ENCODE peak calls at places on chromosomes 11 and 22, in five cellular contexts. B, U, E, X and K are unnamed samples. For H3K27me3, the result is how much of the 10 kb centered on the place peaks cover.

GRCh38 chr11:116661056-116661455 is 111.7 kb downstream of the BUD13 start:
- DNase-seq in B (no peak), U (no peak), E (no peak), X (no peak), K (no peak)

GRCh38 chr22:22941831-22942510 is 54.4 kb downstream of the IGLL5 start:
- DNase-seq in B (peak), U (peak), E (no peak), X (peak), K (peak)

GRCh38 chr11:84247931-84248330 is 961.8 kb upstream of the CCDC90B start:
- DNase-seq in B (no peak), U (no peak), E (no peak), X (no peak), K (peak)

GRCh38 chr22:23552573-23552972 is 27.5 kb downstream of the IGLL1 start:
- DNase-seq in B (no peak), U (no peak), E (no peak), X (no peak), K (no peak)

GRCh38 chr11:61896665-61897386 is 5.5 kb upstream of the FADS3 start:
- DNase-seq in B (no peak), U (no peak), E (no peak), X (no peak), K (no peak)

GRCh38 chr11:121864660-121865059 is 251.4 kb downstream of the BLID start:
- DNase-seq in B (no peak), U (no peak), E (no peak), X (no peak), K (no peak)

GRCh38 chr22:30922151-30922611 is 46.4 kb downstream of the MORC2 start:
- DNase-seq in B (no peak), U (peak), E (peak), X (peak), K (peak)

GRCh38 chr11:26490546-26490945 is 81.5 kb downstream of the MUC15 start:
- DNase-seq in B (no peak), U (no peak), E (no peak), X (no peak), K (no peak)

GRCh38 chr22:24550028-24550901 is 4.7 kb downstream of the GUCD1 start:
- DNase-seq in B (no peak), U (no peak), E (peak), X (no peak), K (no peak)

GRCh38 chr11:67345949-67346819 is 7.2 kb downstream of the POLD4 start:
- DNase-seq in B (no peak), U (no peak), E (peak), X (no peak), K (no peak)

GRCh38 chr11:45852018-45852711 is 4.9 kb downstream of the CRY2 start:
- DNase-seq in B (no peak), U (peak), E (no peak), X (no peak), K (no peak)

GRCh38 chr11:16863382-16863781 is 124.9 kb downstream of the C11orf58 start:
- DNase-seq in B (no peak), U (peak), E (no peak), X (no peak), K (no peak)

GRCh38 chr11:57477507-57478189 is 17.3 kb downstream of the RTN4RL2 start:
- DNase-seq in B (no peak), U (no peak), E (peak), X (no peak), K (no peak)

GRCh38 chr11:122267602-122268001 is 151.6 kb upstream of the BLID start:
- DNase-seq in B (no peak), U (no peak), E (no peak), X (no peak), K (peak)

GRCh38 chr11:76750067-76750466 is 33.1 kb upstream of the TSKU start:
- DNase-seq in B (no peak), U (no peak), E (no peak), X (no peak), K (no peak)

DNA sequence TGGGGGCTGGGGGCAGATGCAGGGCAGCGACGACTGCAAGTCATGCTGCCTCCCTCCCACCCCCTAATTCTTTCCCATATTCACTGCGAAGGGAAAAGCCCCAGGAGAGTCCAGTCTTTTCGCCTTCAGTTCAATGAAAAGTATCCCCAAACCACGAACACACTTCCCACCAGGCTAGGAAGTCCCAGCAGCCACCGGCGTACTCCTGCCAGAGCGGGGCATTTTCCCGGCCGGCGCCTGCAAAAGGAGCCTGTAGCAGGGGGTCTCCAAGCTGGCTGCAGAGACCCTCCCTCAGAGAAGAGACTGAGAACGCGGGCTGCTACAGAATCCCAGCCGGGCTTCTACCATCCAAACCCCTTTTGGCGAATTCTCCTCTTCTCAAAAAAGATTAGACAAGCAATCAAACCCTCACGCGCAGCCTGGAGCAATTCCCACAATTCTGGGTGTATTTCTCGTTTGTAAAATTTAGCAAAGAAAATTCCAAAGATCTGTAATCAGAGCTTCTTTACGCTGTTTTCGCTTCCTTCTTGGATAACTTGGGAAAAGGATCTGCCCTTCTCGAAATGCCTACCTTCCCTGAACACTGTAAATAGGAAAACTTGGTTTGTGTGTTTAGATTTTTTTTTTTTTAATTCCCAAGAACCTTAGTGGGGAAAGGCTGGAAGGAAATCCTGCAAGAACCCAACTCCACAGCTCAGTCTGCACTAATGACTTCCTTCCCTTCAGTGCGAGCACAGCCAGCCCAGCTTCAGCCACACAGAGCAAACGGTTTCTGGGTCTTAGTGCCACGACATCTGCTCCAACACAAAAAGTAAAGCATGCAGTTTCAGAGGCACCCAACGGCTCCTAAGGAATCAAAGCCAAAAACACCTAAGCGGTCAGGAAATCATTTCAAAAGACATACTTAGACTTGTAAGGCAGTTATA is 236.4 kb downstream of the TTC28 start:
- DNase-seq in B (peak), U (peak), E (peak), X (peak), K (peak)
- H3K4me3 ChIP-seq in B (peak), U (peak), E (peak), X (peak), K (peak)

DNA sequence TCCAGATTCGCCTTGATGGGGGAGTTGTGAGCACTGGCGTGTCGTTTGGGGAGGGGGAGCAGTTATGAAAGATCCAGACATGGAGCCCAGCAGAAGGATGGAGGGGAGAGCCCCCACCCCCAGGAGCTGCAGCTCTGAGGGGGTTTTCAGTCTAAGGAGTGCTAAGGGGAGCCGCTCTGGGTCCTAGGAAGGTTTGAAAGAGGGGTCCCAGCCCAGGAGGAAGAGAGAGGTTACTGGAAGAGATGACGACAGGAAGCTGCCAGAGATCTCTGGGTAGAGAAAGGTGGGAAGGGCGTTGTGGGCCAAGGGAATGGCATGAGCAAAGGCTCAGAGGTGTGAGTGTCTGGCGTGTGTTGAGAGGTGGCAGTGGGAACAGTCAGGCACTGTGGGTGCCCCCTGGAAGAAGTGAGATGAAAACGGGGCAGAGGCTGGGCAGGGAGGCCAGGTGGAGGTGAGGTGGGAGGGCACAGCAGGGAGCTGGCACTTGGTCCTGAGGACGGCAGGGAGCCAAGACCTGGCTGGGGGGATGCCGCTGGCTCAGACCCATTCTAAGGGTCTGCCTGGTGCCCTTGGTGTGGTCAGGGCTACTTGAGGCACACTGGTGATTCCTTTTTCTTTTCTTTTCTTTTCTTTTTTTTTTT is 1.8 kb downstream of the MGAT3 start:
- DNase-seq in B (no peak), U (no peak), E (no peak), X (no peak), K (no peak)
- TF ChIP-seq POLR2A in B (no peak), U (no peak), E (no peak), X (no peak), K (no peak)

DNA sequence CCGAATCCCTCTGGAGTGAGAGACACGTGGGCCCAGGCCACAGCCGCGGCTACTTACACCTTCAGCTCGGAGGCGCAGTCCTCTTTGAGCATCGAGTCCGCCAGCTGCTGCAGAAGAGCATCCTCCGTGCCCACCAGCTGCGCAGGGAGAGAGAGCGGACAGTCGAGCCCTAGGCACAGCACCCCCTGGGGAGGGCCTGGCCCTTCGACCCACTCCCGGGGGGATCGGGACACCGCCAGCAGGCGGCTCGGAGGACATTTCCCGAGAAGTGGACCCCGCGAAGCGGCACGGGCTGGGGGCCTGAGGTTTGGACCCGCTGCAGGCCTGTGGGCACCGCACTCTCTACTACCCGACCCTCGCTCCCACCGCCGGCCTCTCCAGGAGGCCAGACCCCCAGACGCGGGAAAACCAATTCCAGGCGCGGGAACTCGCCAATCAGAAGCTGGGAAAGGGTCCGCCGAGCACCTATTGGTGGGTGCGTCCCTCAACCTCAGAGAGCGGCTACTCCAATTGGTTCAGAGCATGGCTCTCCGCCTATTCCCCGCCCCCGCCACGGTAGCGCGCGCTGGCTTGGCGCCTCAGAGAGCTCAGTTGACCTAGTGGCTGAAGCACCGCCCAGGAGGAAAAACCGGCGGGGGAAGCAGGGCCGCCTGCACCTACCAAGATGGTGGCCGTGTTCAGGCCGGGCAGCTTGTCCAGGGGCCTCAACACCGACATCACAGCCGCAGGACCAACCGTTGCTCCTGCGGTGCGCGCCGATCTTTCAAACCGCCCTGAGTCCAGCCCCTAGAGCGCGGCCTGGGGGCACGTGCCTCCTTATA is at the start of gene CENPM:
- DNase-seq in B (peak), U (peak), E (peak), X (peak), K (peak)
- H3K27me3 ChIP-seq in B (under half), U (under half), E (under half), X (under half), K (under half)

GRCh38 chr11:130159139-130159538 is 443 bp upstream of the ST14 start:
- DNase-seq in B (no peak), U (no peak), E (no peak), X (no peak), K (no peak)
- H3K4me3 ChIP-seq in B (peak), U (no peak), E (no peak), X (no peak), K (no peak)

DNA sequence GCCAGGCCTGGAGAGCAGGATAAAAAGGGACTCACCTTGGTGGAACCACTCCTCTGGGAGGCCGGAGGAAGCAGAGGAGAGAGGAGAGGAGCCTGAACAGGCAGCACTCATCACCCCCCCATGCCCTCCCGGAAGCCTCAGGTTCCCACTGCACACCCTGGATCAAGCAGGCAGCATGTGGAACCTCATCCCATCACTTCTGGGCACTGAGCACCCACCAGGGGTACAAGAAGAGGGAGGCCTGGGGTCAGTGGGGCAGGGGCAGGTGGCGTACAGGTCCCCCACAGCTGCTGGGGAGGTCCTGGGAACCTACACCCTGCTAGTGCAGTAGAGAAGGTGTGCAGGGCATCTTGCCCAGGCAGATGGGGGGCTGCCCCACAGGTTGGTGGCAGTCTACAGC is 35.1 kb upstream of the TXNRD2 start:
- DNase-seq in B (no peak), U (no peak), E (no peak), X (no peak), K (no peak)
- TF ChIP-seq POLR2A in B (no peak), U (no peak), E (no peak), X (no peak), K (no peak)

GRCh38 chr22:27278986-27279385 is 522.6 kb downstream of the MN1 start:
- DNase-seq in B (no peak), U (no peak), E (no peak), X (no peak), K (no peak)

GRCh38 chr22:27270818-27271510 is 530.6 kb downstream of the MN1 start:
- DNase-seq in B (no peak), U (peak), E (no peak), X (peak), K (no peak)

GRCh38 chr22:27269751-27270586 is 531.6 kb downstream of the MN1 start:
- DNase-seq in B (no peak), U (no peak), E (no peak), X (no peak), K (no peak)

GRCh38 chr22:27273386-27273785 is 528.2 kb downstream of the MN1 start:
- DNase-seq in B (no peak), U (no peak), E (no peak), X (no peak), K (no peak)

GRCh38 chr22:27274770-27275449 is 526.6 kb downstream of the MN1 start:
- DNase-seq in B (no peak), U (no peak), E (no peak), X (no peak), K (no peak)
- H3K27me3 ChIP-seq in B (under half), U (under half), E (under half), X (under half), K (under half)

GRCh38 chr11:93846411-93846810 is 4.0 kb downstream of the VSTM5 start:
- DNase-seq in B (no peak), U (no peak), E (no peak), X (no peak), K (no peak)

GRCh38 chr11:93849201-93849600 is 1.2 kb downstream of the VSTM5 start:
- DNase-seq in B (no peak), U (no peak), E (no peak), X (no peak), K (no peak)

GRCh38 chr11:93849751-93850584 is 450 bp downstream of the VSTM5 start:
- DNase-seq in B (no peak), U (peak), E (peak), X (peak), K (no peak)

GRCh38 chr11:93852242-93852641 is 1.8 kb upstream of the VSTM5 start:
- DNase-seq in B (no peak), U (no peak), E (no peak), X (no peak), K (no peak)

DNA sequence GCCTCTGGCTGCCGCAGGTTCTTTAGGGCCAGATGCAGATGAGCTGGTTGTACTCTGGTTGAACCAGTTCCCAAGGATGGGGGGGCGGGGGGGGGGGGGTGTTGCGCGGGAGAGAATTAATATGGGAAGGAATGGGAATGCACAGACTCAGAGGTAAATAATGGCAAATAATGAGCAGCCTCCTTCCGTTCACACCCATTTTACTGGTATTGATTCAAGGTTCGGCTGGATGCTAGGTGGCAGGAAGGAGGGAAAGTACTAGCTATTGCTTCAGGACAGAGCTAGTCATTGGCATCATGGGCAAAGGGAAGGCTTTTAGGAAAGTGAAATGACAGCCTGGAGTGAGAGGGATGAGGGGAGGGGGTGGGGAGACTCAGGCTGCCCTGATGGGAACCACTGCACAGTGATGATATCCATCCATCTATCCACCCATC is at the start of gene VSTM5:
- DNase-seq in B (no peak), U (no peak), E (no peak), X (no peak), K (no peak)
- H3K4me3 ChIP-seq in B (peak), U (peak), E (peak), X (peak), K (peak)

GRCh38 chr11:535519-536454 is at the start of gene HRAS:
- DNase-seq in B (peak), U (peak), E (peak), X (peak), K (peak)
- TF ChIP-seq POLR2A in B (peak), U (peak), E (peak), X (no peak), K (no peak)

GRCh38 chr11:92227233-92227593 is 2.6 kb downstream of the FAT3 start:
- DNase-seq in B (no peak), U (no peak), E (no peak), X (no peak), K (no peak)
- H3K27me3 ChIP-seq in B (under half), U (under half), E (under half), X (under half), K (under half)

DNA sequence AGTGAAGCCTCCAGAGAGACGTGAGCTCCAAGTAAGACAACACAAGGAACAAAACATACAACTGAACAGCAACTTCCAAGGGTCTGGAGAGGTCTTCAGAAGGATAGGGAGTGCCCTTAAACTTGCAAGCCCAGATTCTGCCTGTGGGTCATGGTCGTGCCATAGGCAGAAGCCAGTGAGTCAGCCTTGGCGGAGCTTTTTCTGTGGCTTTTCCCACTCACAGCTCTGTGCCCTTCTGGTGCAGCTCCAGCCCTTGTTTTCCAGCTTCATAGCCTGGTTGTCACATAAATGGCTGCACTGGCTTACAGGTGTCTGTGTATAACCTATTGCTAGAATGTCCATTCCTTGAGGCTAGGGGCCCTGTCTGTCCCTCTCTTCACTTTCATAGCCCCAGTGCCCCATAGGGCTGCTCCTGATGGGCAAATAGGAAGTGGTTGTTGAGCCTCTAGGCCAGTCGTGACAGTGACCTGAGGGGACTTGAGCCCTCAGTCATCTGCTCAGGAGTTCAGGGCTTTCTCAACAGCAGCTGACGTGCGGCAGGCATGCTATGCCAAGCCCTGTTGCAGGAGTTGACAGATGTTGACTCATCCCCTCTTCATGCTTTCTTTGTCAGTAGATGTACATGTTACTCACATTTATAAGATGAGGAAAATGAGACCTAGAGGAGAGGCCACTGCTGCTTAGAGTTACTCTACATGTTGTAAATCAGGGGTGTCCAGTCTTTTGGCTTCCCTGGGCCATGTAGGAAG is 7.4 kb downstream of the MED15 start:
- DNase-seq in B (no peak), U (no peak), E (no peak), X (no peak), K (peak)
- H3K4me3 ChIP-seq in B (no peak), U (no peak), E (no peak), X (no peak), K (no peak)